ENCODE peak calls at places on chromosome 15, in five cellular contexts. One of them, this sample, is unnamed.

GRCh38 chr15:92904832-92905640 is 4.9 kb downstream of the CHD2 start:
- DNase-seq in NCI-H1417 treated with DMSO at 0.1 percent for 48 hours: no peak
- DNase-seq in mucosa of gallbladder: no peak
- DNase-seq in occipital lobe: no peak
- DNase-seq in A549: peak; percentile 53
- DNase-seq in this sample: no peak

GRCh38 chr15:48170981-48171380 is 7.1 kb downstream of the MYEF2 start:
- DNase-seq in NCI-H1417 treated with DMSO at 0.1 percent for 48 hours: no peak
- DNase-seq in mucosa of gallbladder: no peak
- DNase-seq in occipital lobe: no peak
- DNase-seq in A549: no peak
- DNase-seq in this sample: no peak

GRCh38 chr15:75309711-75310110 is 26.2 kb upstream of the COMMD4 start:
- DNase-seq in NCI-H1417 treated with DMSO at 0.1 percent for 48 hours: no peak
- DNase-seq in mucosa of gallbladder: no peak
- DNase-seq in occipital lobe: no peak
- DNase-seq in A549: no peak
- DNase-seq in this sample: no peak

GRCh38 chr15:70327328-70328136 is 229.8 kb upstream of the TLE3 start:
- DNase-seq in NCI-H1417 treated with DMSO at 0.1 percent for 48 hours: no peak
- DNase-seq in mucosa of gallbladder: no peak
- DNase-seq in occipital lobe: no peak
- DNase-seq in A549: no peak
- DNase-seq in this sample: no peak

GRCh38 chr15:89408512-89409183 is 74.0 kb upstream of the POLG start:
- DNase-seq in NCI-H1417 treated with DMSO at 0.1 percent for 48 hours: no peak
- DNase-seq in mucosa of gallbladder: no peak
- DNase-seq in occipital lobe: no peak
- DNase-seq in A549: no peak
- DNase-seq in this sample: no peak

GRCh38 chr15:66172339-66172980 is 81.1 kb downstream of the MEGF11 start:
- DNase-seq in NCI-H1417 treated with DMSO at 0.1 percent for 48 hours: no peak
- DNase-seq in mucosa of gallbladder: no peak
- DNase-seq in occipital lobe: no peak
- DNase-seq in A549: no peak
- DNase-seq in this sample: no peak

GRCh38 chr15:72584006-72584405 is 70.5 kb upstream of the GOLGA6B start:
- DNase-seq in NCI-H1417 treated with DMSO at 0.1 percent for 48 hours: no peak
- DNase-seq in mucosa of gallbladder: no peak
- DNase-seq in occipital lobe: no peak
- DNase-seq in A549: no peak
- DNase-seq in this sample: no peak

GRCh38 chr15:78079296-78080087 is 2.0 kb upstream of the TBC1D2B start:
- DNase-seq in NCI-H1417 treated with DMSO at 0.1 percent for 48 hours: no peak
- DNase-seq in mucosa of gallbladder: no peak
- DNase-seq in occipital lobe: no peak
- DNase-seq in A549: no peak
- DNase-seq in this sample: peak; percentile 7

GRCh38 chr15:74956648-74957300 is at the start of gene RPP25:
- DNase-seq in NCI-H1417 treated with DMSO at 0.1 percent for 48 hours: peak; percentile 44
- DNase-seq in mucosa of gallbladder: peak; percentile 78
- DNase-seq in occipital lobe: peak; percentile 63
- DNase-seq in A549: peak; percentile 94
- DNase-seq in this sample: peak; percentile 91

GRCh38 chr15:63598467-63599400 is 1.5 kb downstream of the FBXL22 start:
- DNase-seq in NCI-H1417 treated with DMSO at 0.1 percent for 48 hours: no peak
- DNase-seq in mucosa of gallbladder: peak; percentile 65
- DNase-seq in occipital lobe: no peak
- DNase-seq in A549: no peak
- DNase-seq in this sample: peak; percentile 79

GRCh38 chr15:42937143-42937542 is 16.6 kb upstream of the TTBK2 start:
- DNase-seq in NCI-H1417 treated with DMSO at 0.1 percent for 48 hours: no peak
- DNase-seq in mucosa of gallbladder: no peak
- DNase-seq in occipital lobe: no peak
- DNase-seq in A549: no peak
- DNase-seq in this sample: no peak

GRCh38 chr15:78836333-78836732 is 25.1 kb upstream of the ADAMTS7 start:
- DNase-seq in NCI-H1417 treated with DMSO at 0.1 percent for 48 hours: no peak
- DNase-seq in mucosa of gallbladder: no peak
- DNase-seq in occipital lobe: no peak
- DNase-seq in A549: no peak
- DNase-seq in this sample: no peak

GRCh38 chr15:54528021-54528420 is 549.8 kb downstream of the UNC13C start:
- DNase-seq in NCI-H1417 treated with DMSO at 0.1 percent for 48 hours: no peak
- DNase-seq in mucosa of gallbladder: no peak
- DNase-seq in occipital lobe: no peak
- DNase-seq in A549: no peak
- DNase-seq in this sample: no peak

GRCh38 chr15:80878242-80878866 is 99.2 kb downstream of the CEMIP start:
- DNase-seq in NCI-H1417 treated with DMSO at 0.1 percent for 48 hours: no peak
- DNase-seq in mucosa of gallbladder: no peak
- DNase-seq in occipital lobe: no peak
- DNase-seq in A549: no peak
- DNase-seq in this sample: no peak

GRCh38 chr15:92197761-92198160 is 195.9 kb upstream of the ST8SIA2 start:
- DNase-seq in NCI-H1417 treated with DMSO at 0.1 percent for 48 hours: no peak
- DNase-seq in mucosa of gallbladder: no peak
- DNase-seq in occipital lobe: no peak
- DNase-seq in A549: no peak
- DNase-seq in this sample: no peak

GRCh38 chr15:31399544-31400171 is 73.0 kb downstream of the KLF13 start:
- DNase-seq in NCI-H1417 treated with DMSO at 0.1 percent for 48 hours: no peak
- DNase-seq in mucosa of gallbladder: no peak
- DNase-seq in occipital lobe: no peak
- DNase-seq in A549: no peak
- DNase-seq in this sample: no peak

GRCh38 chr15:69386284-69386683 is 27.9 kb upstream of the KIF23 start:
- DNase-seq in NCI-H1417 treated with DMSO at 0.1 percent for 48 hours: no peak
- DNase-seq in mucosa of gallbladder: no peak
- DNase-seq in occipital lobe: no peak
- DNase-seq in A549: no peak
- DNase-seq in this sample: no peak

GRCh38 chr15:93042211-93042610 is 46.8 kb downstream of the RGMA start:
- DNase-seq in NCI-H1417 treated with DMSO at 0.1 percent for 48 hours: no peak
- DNase-seq in mucosa of gallbladder: no peak
- DNase-seq in occipital lobe: no peak
- DNase-seq in A549: no peak
- DNase-seq in this sample: no peak

This sample was measured in transverse colon.